ENCODE peak calls at places on chromosomes 11 and 22, in ten cellular contexts. U, Q, K, O, I, Z, T, F, J and N are unnamed samples.

GRCh38 chr11:129259950-129260349 is 67.8 kb upstream of the ARHGAP32 start:
- DNase-seq in I (no peak), T (no peak), Q (no peak), J (no peak), Z (peak), F (no peak), U (no peak), O (no peak), K (no peak), N (no peak)

GRCh38 chr11:33195391-33196190 is 34.3 kb upstream of the CSTF3 start:
- DNase-seq in F (no peak), Q (no peak), O (no peak), J (peak), T (no peak), K (no peak), I (no peak), Z (peak), U (no peak), N (no peak)

GRCh38 chr11:34281256-34281655 is 76.6 kb downstream of the ABTB2 start:
- DNase-seq in K (no peak), I (no peak), Q (no peak), T (no peak), U (no peak), J (no peak), O (no peak), Z (no peak), F (no peak), N (no peak)

GRCh38 chr11:22703561-22703960 is 37.1 kb downstream of the GAS2 start:
- DNase-seq in J (no peak), F (peak), K (no peak), Z (peak), T (no peak), Q (no peak), U (no peak), O (no peak), I (no peak), N (no peak)

GRCh38 chr22:36467946-36468345 is 13.5 kb downstream of the TXN2 start:
- DNase-seq in O (peak), J (peak), Q (no peak), Z (peak), T (peak), K (no peak), F (peak), U (no peak), I (peak), N (no peak)

GRCh38 chr11:1181858-1182535 is 24.2 kb downstream of the MUC5AC start:
- DNase-seq in U (no peak), Q (no peak), Z (no peak), J (no peak), F (no peak), O (no peak), T (no peak), K (no peak), I (no peak), N (no peak)

GRCh38 chr22:27348634-27349033 is 452.9 kb downstream of the MN1 start:
- DNase-seq in K (no peak), I (no peak), Z (peak), J (peak), U (no peak), Q (no peak), F (no peak), T (no peak), O (no peak), N (no peak)

GRCh38 chr22:31917227-31917921 is 27.0 kb upstream of the YWHAH start:
- DNase-seq in O (no peak), F (no peak), J (no peak), T (no peak), I (no peak), U (no peak), Z (no peak), Q (no peak), K (no peak), N (no peak)

GRCh38 chr22:48517039-48518030 is 1310.3 kb downstream of the BRD1 start:
- DNase-seq in Z (no peak), Q (peak), U (peak), O (peak), F (peak), T (no peak), K (no peak), I (no peak), J (no peak), N (peak)

GRCh38 chr22:19357270-19358105 is 66.0 kb upstream of the CLTCL1 start:
- DNase-seq in J (peak), O (no peak), T (no peak), U (no peak), Z (no peak), Q (no peak), F (no peak), K (no peak), I (no peak), N (peak)

GRCh38 chr11:73312806-73313403 is 4.8 kb downstream of the ARHGEF17 start:
- DNase-seq in Z (no peak), F (no peak), K (no peak), T (no peak), Q (no peak), I (no peak), J (peak), U (no peak), O (peak), N (no peak)

GRCh38 chr22:45880091-45880651 is 96.8 kb downstream of the WNT7B start:
- DNase-seq in U (no peak), Q (no peak), O (no peak), K (no peak), Z (no peak), F (no peak), I (no peak), T (no peak), J (no peak), N (no peak)

GRCh38 chr11:8083088-8083395 is 2.0 kb downstream of the TUB start:
- DNase-seq in F (no peak), Q (no peak), Z (no peak), K (no peak), T (no peak), I (no peak), J (no peak), U (no peak), O (no peak), N (no peak)

GRCh38 chr11:44618561-44619425 is 53.3 kb downstream of the CD82 start:
- DNase-seq in I (no peak), T (peak), F (no peak), K (no peak), Z (no peak), U (no peak), O (no peak), Q (no peak), J (no peak), N (no peak)

GRCh38 chr11:1559103-1559951 is 12.7 kb downstream of the DUSP8 start:
- DNase-seq in Z (peak), J (peak), K (no peak), U (peak), T (peak), I (peak), Q (peak), O (peak), F (peak), N (peak)

GRCh38 chr11:11027271-11027670 is 169.4 kb upstream of the ZBED5 start:
- DNase-seq in O (peak), T (no peak), Q (no peak), I (peak), J (peak), U (no peak), F (no peak), K (no peak), Z (peak), N (no peak)

GRCh38 chr11:120151536-120151935 is 13.6 kb upstream of the TRIM29 start:
- DNase-seq in U (no peak), K (no peak), T (no peak), F (no peak), O (no peak), J (no peak), Q (no peak), I (no peak), Z (no peak), N (no peak)

GRCh38 chr11:834371-835316 is 1.9 kb downstream of the CD151 start:
- DNase-seq in T (peak), F (peak), J (peak), O (peak), Q (no peak), I (peak), U (no peak), Z (peak), K (no peak), N (peak)

GRCh38 chr11:73862971-73863370 is 13.7 kb downstream of the COA4 start:
- DNase-seq in Q (no peak), Z (no peak), F (no peak), I (no peak), J (no peak), K (no peak), T (no peak), O (no peak), U (no peak), N (no peak)

GRCh38 chr11:130403301-130403804 is 25.1 kb downstream of the ADAMTS8 start:
- DNase-seq in T (peak), F (no peak), Q (peak), I (no peak), J (peak), U (no peak), Z (peak), O (peak), K (no peak), N (no peak)

GRCh38 chr11:108307751-108308150 is 84.9 kb downstream of the ATM start:
- DNase-seq in I (no peak), J (no peak), Q (no peak), Z (no peak), K (no peak), F (no peak), O (no peak), T (no peak), U (no peak), N (no peak)

GRCh38 chr11:112321521-112322172 is 61.0 kb upstream of the PLET1 start:
- DNase-seq in J (peak), I (peak), U (peak), K (no peak), O (peak), F (peak), T (no peak), Q (no peak), Z (peak), N (peak)

GRCh38 chr11:3037041-3037944 is 19.9 kb downstream of the CARS1 start:
- DNase-seq in O (peak), Z (peak), J (peak), I (no peak), F (peak), K (peak), U (peak), T (no peak), Q (peak), N (peak)

GRCh38 chr11:26753738-26754504 is 32.1 kb upstream of the SLC5A12 start:
- DNase-seq in F (peak), O (peak), J (peak), I (peak), K (no peak), U (peak), Z (peak), T (no peak), Q (peak), N (peak)

GRCh38 chr11:117273550-117274289 is 17.4 kb upstream of the BACE1-AS start:
- DNase-seq in I (peak), U (no peak), F (no peak), O (peak), T (no peak), J (peak), Q (no peak), Z (peak), K (no peak), N (no peak)

GRCh38 chr11:65915101-65915820 is 3.6 kb downstream of the C11orf68 start:
- DNase-seq in Q (no peak), U (peak), J (no peak), Z (no peak), T (no peak), I (no peak), K (no peak), F (no peak), O (peak), N (peak)

GRCh38 chr11:86990520-86990919 is 35.3 kb upstream of the FZD4 start:
- DNase-seq in F (peak), I (peak), K (no peak), O (peak), Q (no peak), J (peak), T (no peak), Z (peak), U (no peak), N (no peak)

GRCh38 chr11:77471520-77472234 is 2.2 kb downstream of the PAK1 start:
- DNase-seq in J (no peak), K (no peak), Q (no peak), T (no peak), I (no peak), U (peak), F (no peak), O (peak), Z (no peak), N (peak)

GRCh38 chr11:8927233-8927632 is 5.5 kb downstream of the C11orf16 start:
- DNase-seq in K (no peak), I (no peak), T (no peak), O (no peak), Z (no peak), F (no peak), J (no peak), U (no peak), Q (no peak), N (no peak)

GRCh38 chr22:20437253-20438065 is at the start of gene SCARF2:
- DNase-seq in Z (peak), F (no peak), J (peak), O (peak), I (no peak), Q (no peak), K (no peak), T (no peak), U (no peak), N (no peak)

GRCh38 chr11:12517741-12518140 is 140.4 kb downstream of the PARVA start:
- DNase-seq in Q (no peak), T (no peak), O (no peak), U (no peak), J (no peak), K (no peak), Z (no peak), I (no peak), F (no peak), N (no peak)

GRCh38 chr22:46491936-46492335 is 45.5 kb downstream of the CELSR1 start:
- DNase-seq in K (no peak), J (peak), T (no peak), I (no peak), O (peak), Q (no peak), Z (no peak), U (no peak), F (no peak), N (peak)

GRCh38 chr11:67780056-67780455 is 105.6 kb upstream of the ALDH3B2 start:
- DNase-seq in I (no peak), Z (peak), O (no peak), Q (no peak), F (no peak), K (no peak), T (no peak), J (no peak), U (no peak), N (no peak)

GRCh38 chr11:61683961-61684869 is 4.0 kb downstream of the DAGLA start:
- DNase-seq in I (no peak), K (no peak), U (no peak), O (no peak), J (peak), Q (no peak), F (peak), T (no peak), Z (no peak), N (no peak)

GRCh38 chr11:111532365-111532709 is 8.2 kb upstream of the LAYN start:
- DNase-seq in T (no peak), U (peak), F (no peak), O (no peak), K (no peak), Q (no peak), Z (no peak), I (no peak), J (no peak), N (peak)

GRCh38 chr22:32380991-32381390 is 23.3 kb downstream of the RFPL3 start:
- DNase-seq in Z (no peak), U (no peak), J (no peak), I (no peak), O (no peak), T (no peak), K (no peak), F (no peak), Q (no peak), N (no peak)